ENCODE peak calls at places on chromosomes 7 and 10, in four cellular contexts. One of them, this sample, is unnamed.

GRCh38 chr7:117834983-117835664 is 38.1 kb downstream of the CTTNBP2 start:
- DNase-seq in cardiac fibroblast: no peak
- DNase-seq in adipocyte: no peak
- DNase-seq in ascending aorta: no peak
- DNase-seq in this sample: no peak

GRCh38 chr7:67625257-67625713 is 628.7 kb downstream of the TYW1 start:
- DNase-seq in cardiac fibroblast: peak
- DNase-seq in adipocyte: peak
- DNase-seq in ascending aorta: no peak
- DNase-seq in this sample: peak

GRCh38 chr7:12761691-12762090 is 74.3 kb downstream of the ARL4A start:
- DNase-seq in cardiac fibroblast: no peak
- DNase-seq in adipocyte: no peak
- DNase-seq in ascending aorta: no peak
- DNase-seq in this sample: no peak

GRCh38 chr10:93097386-93097785 is 23.7 kb downstream of the CYP26A1 start:
- DNase-seq in cardiac fibroblast: no peak
- DNase-seq in adipocyte: no peak
- DNase-seq in ascending aorta: no peak
- DNase-seq in this sample: no peak

GRCh38 chr10:63256047-63256773 is 123.1 kb downstream of the NRBF2 start:
- DNase-seq in cardiac fibroblast: peak
- DNase-seq in adipocyte: peak
- DNase-seq in ascending aorta: no peak
- DNase-seq in this sample: peak

GRCh38 chr10:98620503-98620902 is 173.8 kb upstream of the HPS1 start:
- DNase-seq in cardiac fibroblast: no peak
- DNase-seq in adipocyte: no peak
- DNase-seq in ascending aorta: no peak
- DNase-seq in this sample: no peak

GRCh38 chr7:46396501-46396900 is 475.4 kb upstream of the IGFBP3 start:
- DNase-seq in cardiac fibroblast: no peak
- DNase-seq in adipocyte: no peak
- DNase-seq in ascending aorta: no peak
- DNase-seq in this sample: no peak

GRCh38 chr10:79211616-79212015 is 135.7 kb upstream of the PPIF start:
- DNase-seq in cardiac fibroblast: no peak
- DNase-seq in adipocyte: no peak
- DNase-seq in ascending aorta: no peak
- DNase-seq in this sample: no peak

GRCh38 chr10:11685787-11686218 is 56.4 kb upstream of the ECHDC3 start:
- DNase-seq in cardiac fibroblast: peak
- DNase-seq in adipocyte: peak
- DNase-seq in ascending aorta: peak
- DNase-seq in this sample: no peak

GRCh38 chr7:41630741-41631140 is 72.1 kb downstream of the INHBA start:
- DNase-seq in cardiac fibroblast: no peak
- DNase-seq in adipocyte: no peak
- DNase-seq in ascending aorta: no peak
- DNase-seq in this sample: no peak

GRCh38 chr10:6721480-6721879 is 141.4 kb upstream of the PRKCQ start:
- DNase-seq in cardiac fibroblast: peak
- DNase-seq in adipocyte: peak
- DNase-seq in ascending aorta: no peak
- DNase-seq in this sample: peak

GRCh38 chr7:1839701-1840100 is 169.6 kb downstream of the ELFN1 start:
- DNase-seq in cardiac fibroblast: no peak
- DNase-seq in adipocyte: no peak
- DNase-seq in ascending aorta: no peak
- DNase-seq in this sample: no peak

GRCh38 chr7:104366390-104366789 is 38.0 kb downstream of the LHFPL3 start:
- DNase-seq in cardiac fibroblast: no peak
- DNase-seq in adipocyte: no peak
- DNase-seq in ascending aorta: no peak
- DNase-seq in this sample: no peak

GRCh38 chr7:156780724-156781455 is 112.1 kb downstream of the LMBR1 start:
- DNase-seq in cardiac fibroblast: no peak
- DNase-seq in adipocyte: no peak
- DNase-seq in ascending aorta: no peak
- DNase-seq in this sample: no peak

GRCh38 chr10:127279334-127279774 is 83.0 kb upstream of the INSYN2A start:
- DNase-seq in cardiac fibroblast: no peak
- DNase-seq in adipocyte: no peak
- DNase-seq in ascending aorta: no peak
- DNase-seq in this sample: no peak

GRCh38 chr10:4279649-4280048 is 494.6 kb upstream of the KLF6 start:
- DNase-seq in cardiac fibroblast: no peak
- DNase-seq in adipocyte: peak
- DNase-seq in ascending aorta: no peak
- DNase-seq in this sample: no peak

GRCh38 chr7:77855371-77856083 is 57.0 kb downstream of the PHTF2 start:
- DNase-seq in cardiac fibroblast: peak
- DNase-seq in adipocyte: no peak
- DNase-seq in ascending aorta: no peak
- DNase-seq in this sample: no peak

GRCh38 chr7:123410273-123410928 is 124.0 kb downstream of the IQUB start:
- DNase-seq in cardiac fibroblast: peak
- DNase-seq in adipocyte: peak
- DNase-seq in ascending aorta: no peak
- DNase-seq in this sample: peak

GRCh38 chr7:100867040-100867795 is at the start of gene TRIP6:
- DNase-seq in cardiac fibroblast: peak
- DNase-seq in adipocyte: peak
- DNase-seq in ascending aorta: peak
- DNase-seq in this sample: peak

GRCh38 chr7:80480566-80480965 is 31.3 kb downstream of the GNAT3 start:
- DNase-seq in cardiac fibroblast: no peak
- DNase-seq in adipocyte: no peak
- DNase-seq in ascending aorta: no peak
- DNase-seq in this sample: no peak

GRCh38 chr10:3781458-3782098 is 3.4 kb downstream of the KLF6 start:
- DNase-seq in cardiac fibroblast: peak
- DNase-seq in adipocyte: peak
- DNase-seq in ascending aorta: no peak
- DNase-seq in this sample: no peak

GRCh38 chr7:25665903-25666670 is 437.8 kb upstream of the NPVF start:
- DNase-seq in cardiac fibroblast: no peak
- DNase-seq in adipocyte: no peak
- DNase-seq in ascending aorta: no peak
- DNase-seq in this sample: no peak

GRCh38 chr7:17706255-17706654 is 234.0 kb downstream of the SNX13 start:
- DNase-seq in cardiac fibroblast: no peak
- DNase-seq in adipocyte: no peak
- DNase-seq in ascending aorta: no peak
- DNase-seq in this sample: no peak

GRCh38 chr7:25621993-25622392 is 393.7 kb upstream of the NPVF start:
- DNase-seq in cardiac fibroblast: no peak
- DNase-seq in adipocyte: no peak
- DNase-seq in ascending aorta: no peak
- DNase-seq in this sample: no peak

GRCh38 chr10:46282460-46283216 is 4.2 kb upstream of the ANTXRL start:
- DNase-seq in cardiac fibroblast: peak
- DNase-seq in adipocyte: peak
- DNase-seq in ascending aorta: peak
- DNase-seq in this sample: no peak

GRCh38 chr10:80131499-80131901 is 1.0 kb upstream of the PLAC9 start:
- DNase-seq in cardiac fibroblast: peak
- DNase-seq in adipocyte: no peak
- DNase-seq in ascending aorta: no peak
- DNase-seq in this sample: no peak

GRCh38 chr7:156527458-156527890 is 113.1 kb upstream of the RNF32 start:
- DNase-seq in cardiac fibroblast: no peak
- DNase-seq in adipocyte: no peak
- DNase-seq in ascending aorta: no peak
- DNase-seq in this sample: no peak

GRCh38 chr7:148987751-148988512 is 40.4 kb downstream of the PDIA4 start:
- DNase-seq in cardiac fibroblast: no peak
- DNase-seq in adipocyte: no peak
- DNase-seq in ascending aorta: no peak
- DNase-seq in this sample: no peak

GRCh38 chr7:129468087-129468486 is 33.9 kb downstream of the STRIP2 start:
- DNase-seq in cardiac fibroblast: peak
- DNase-seq in adipocyte: peak
- DNase-seq in ascending aorta: no peak
- DNase-seq in this sample: no peak

GRCh38 chr10:3472705-3473078 is 300.1 kb upstream of the PITRM1 start:
- DNase-seq in cardiac fibroblast: peak
- DNase-seq in adipocyte: peak
- DNase-seq in ascending aorta: no peak
- DNase-seq in this sample: no peak

GRCh38 chr10:49288341-49289065 is 10.5 kb upstream of the C10orf71 start:
- DNase-seq in cardiac fibroblast: no peak
- DNase-seq in adipocyte: no peak
- DNase-seq in ascending aorta: no peak
- DNase-seq in this sample: no peak

GRCh38 chr7:112377607-112378006 is 72.7 kb upstream of the IFRD1 start:
- DNase-seq in cardiac fibroblast: no peak
- DNase-seq in adipocyte: no peak
- DNase-seq in ascending aorta: no peak
- DNase-seq in this sample: no peak

GRCh38 chr10:122550427-122550826 is 10.1 kb upstream of the DMBT1 start:
- DNase-seq in cardiac fibroblast: no peak
- DNase-seq in adipocyte: no peak
- DNase-seq in ascending aorta: no peak
- DNase-seq in this sample: no peak
- H3K4me3 ChIP-seq in cardiac fibroblast: no peak
- H3K4me3 ChIP-seq in adipocyte: no peak
- H3K4me3 ChIP-seq in ascending aorta: no peak
- H3K4me3 ChIP-seq in this sample: no peak

DNA sequence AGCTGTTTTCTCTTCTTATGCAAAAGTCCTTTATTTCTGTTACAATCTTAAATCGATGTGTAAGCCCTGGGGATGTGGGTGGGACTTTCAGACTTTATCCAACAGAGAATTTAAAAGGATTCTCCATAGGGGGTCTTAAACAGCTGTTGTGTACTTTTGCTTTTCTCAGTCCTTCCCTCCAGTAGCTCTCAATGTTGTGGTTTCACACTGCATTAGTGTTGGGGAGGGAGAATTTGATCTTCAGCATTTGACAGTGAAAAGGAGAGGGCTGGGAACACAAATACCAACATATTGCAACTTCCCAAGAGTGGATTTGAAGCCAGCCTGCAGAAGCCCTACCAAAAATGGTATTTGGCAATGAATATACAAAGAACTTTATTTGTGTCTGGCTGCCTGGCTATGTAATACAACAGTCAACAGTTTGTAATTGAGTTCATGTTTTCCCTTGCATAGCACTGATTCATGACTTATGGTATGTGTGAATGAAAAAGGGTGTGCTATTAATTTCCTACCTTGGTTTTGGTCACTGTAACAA is 80.1 kb upstream of the CAPZA2 start:
- DNase-seq in cardiac fibroblast: peak
- DNase-seq in adipocyte: peak
- DNase-seq in ascending aorta: no peak
- DNase-seq in this sample: peak
- H3K4me3 ChIP-seq in cardiac fibroblast: no peak
- H3K4me3 ChIP-seq in adipocyte: no peak
- H3K4me3 ChIP-seq in ascending aorta: no peak
- H3K4me3 ChIP-seq in this sample: no peak

GRCh38 chr7:155215576-155216325 is 81.9 kb upstream of the INSIG1 start:
- DNase-seq in cardiac fibroblast: no peak
- DNase-seq in adipocyte: no peak
- DNase-seq in ascending aorta: no peak
- DNase-seq in this sample: no peak

GRCh38 chr7:155212301-155213015 is 85.2 kb upstream of the INSIG1 start:
- DNase-seq in cardiac fibroblast: no peak
- DNase-seq in adipocyte: no peak
- DNase-seq in ascending aorta: no peak
- DNase-seq in this sample: no peak

GRCh38 chr7:155213385-155213784 is 84.3 kb upstream of the INSIG1 start:
- DNase-seq in cardiac fibroblast: peak
- DNase-seq in adipocyte: no peak
- DNase-seq in ascending aorta: no peak
- DNase-seq in this sample: no peak

GRCh38 chr7:155213955-155214327 is 83.7 kb upstream of the INSIG1 start:
- DNase-seq in cardiac fibroblast: no peak
- DNase-seq in adipocyte: no peak
- DNase-seq in ascending aorta: no peak
- DNase-seq in this sample: no peak

DNA sequence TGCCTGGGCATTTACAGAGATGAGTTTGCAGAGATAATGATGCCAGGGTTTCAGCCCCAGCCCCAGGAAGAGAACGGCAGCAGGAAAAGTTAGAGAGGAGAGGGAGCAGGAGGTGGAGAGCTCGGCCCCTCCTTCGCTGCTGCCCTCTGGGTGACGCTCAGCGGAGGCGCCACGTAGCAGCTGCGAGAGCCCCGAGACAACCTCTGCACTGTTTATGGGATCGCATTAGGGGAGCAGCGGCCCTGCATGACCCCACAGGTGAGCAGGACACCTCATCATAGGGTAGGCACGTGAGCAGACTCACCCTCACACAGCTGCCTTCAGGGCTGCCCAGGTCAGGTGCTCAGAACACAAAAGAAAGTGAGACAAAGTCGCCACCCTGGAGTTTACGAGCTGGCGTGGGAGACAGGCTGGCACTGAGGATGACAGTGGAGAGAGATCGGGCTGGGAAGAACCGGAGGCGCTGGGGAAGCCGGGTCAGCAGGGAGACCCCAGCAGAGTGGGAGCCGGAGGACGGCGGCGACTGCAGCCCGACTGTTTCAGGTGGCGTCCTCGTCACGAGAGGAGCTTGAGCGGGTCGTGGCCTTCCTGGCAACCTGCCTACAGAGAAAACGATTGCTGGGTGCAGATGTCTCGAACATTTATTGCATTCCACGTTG is 83.2 kb upstream of the INSIG1 start:
- DNase-seq in cardiac fibroblast: no peak
- DNase-seq in adipocyte: no peak
- DNase-seq in ascending aorta: no peak
- DNase-seq in this sample: no peak
- H3K4me3 ChIP-seq in cardiac fibroblast: peak
- H3K4me3 ChIP-seq in adipocyte: peak
- H3K4me3 ChIP-seq in ascending aorta: no peak
- H3K4me3 ChIP-seq in this sample: peak

DNA sequence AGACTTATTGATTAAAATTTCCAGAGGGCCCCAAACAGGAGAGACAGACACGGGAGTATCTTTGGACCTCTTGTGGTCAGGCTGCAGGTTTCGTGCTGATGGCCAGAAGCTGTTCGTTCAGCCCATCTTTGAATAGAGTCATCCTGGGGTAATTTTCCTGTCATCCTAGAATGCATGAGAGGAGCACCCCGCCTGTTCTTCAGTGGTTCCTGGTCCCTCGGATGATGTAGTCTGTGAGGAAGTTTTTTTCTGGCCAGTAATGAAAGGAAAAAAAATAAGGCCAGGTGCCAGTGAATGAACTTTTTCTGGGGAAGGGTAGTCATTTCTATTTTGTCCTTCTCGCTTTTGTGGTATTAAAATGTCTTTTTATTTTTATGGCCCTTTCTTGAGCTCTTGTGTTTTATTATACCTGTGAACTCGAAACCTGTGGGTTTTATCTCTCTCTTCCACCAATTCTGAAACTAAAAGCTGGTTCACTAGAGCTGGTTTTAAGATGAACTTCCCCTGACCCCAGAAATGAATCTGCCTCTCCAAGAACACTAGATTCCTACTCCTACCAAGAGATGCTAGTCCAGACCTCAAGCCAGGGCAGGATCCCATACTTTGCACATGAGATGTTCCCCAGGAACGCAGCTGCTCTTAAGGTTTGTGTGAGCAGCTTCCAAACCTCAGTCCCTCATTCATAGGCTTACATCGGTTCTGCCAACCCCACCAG is 15.4 kb upstream of the MEST start:
- DNase-seq in cardiac fibroblast: no peak
- DNase-seq in adipocyte: no peak
- DNase-seq in ascending aorta: no peak
- DNase-seq in this sample: peak
- H3K4me3 ChIP-seq in cardiac fibroblast: no peak
- H3K4me3 ChIP-seq in adipocyte: no peak
- H3K4me3 ChIP-seq in ascending aorta: no peak
- H3K4me3 ChIP-seq in this sample: no peak